ENCODE peak calls at places on chromosomes 6 and 20, in four cellular contexts. D, U, Z and T are unnamed samples.

GRCh38 chr6:108960601-108961000 is 112.4 kb downstream of the ARMC2 start:
- DNase-seq in D (no peak), U (no peak), Z (no peak), T (peak; percentile 35)

GRCh38 chr6:38944655-38945279 is 103.8 kb upstream of the GLP1R start:
- DNase-seq in U (no peak), Z (no peak), D (no peak), T (no peak)

GRCh38 chr20:56522311-56522710 is 2.2 kb upstream of the FAM209A start:
- DNase-seq in D (no peak), Z (no peak), U (no peak), T (no peak)

GRCh38 chr6:393391-394221 is 2.1 kb downstream of the IRF4 start:
- DNase-seq in D (no peak), U (peak; percentile 58), Z (no peak), T (no peak)

GRCh38 chr6:117195728-117196127 is 69.6 kb upstream of the VGLL2 start:
- DNase-seq in D (no peak), Z (no peak), U (peak; percentile 17), T (no peak)

GRCh38 chr6:5091646-5092045 is 6.5 kb downstream of the PPP1R3G start:
- DNase-seq in Z (no peak), U (no peak), D (no peak), T (no peak)

GRCh38 chr6:133542056-133542821 is 301.1 kb downstream of the EYA4 start:
- DNase-seq in U (no peak), Z (peak; percentile 19), D (no peak), T (peak; percentile 45)

GRCh38 chr20:25389381-25389857 is 1.2 kb downstream of the ABHD12 start:
- DNase-seq in D (no peak), U (peak; percentile 33), Z (peak; percentile 50), T (peak; percentile 41)

GRCh38 chr6:141562801-141563763 is 569.6 kb upstream of the GJE1 start:
- DNase-seq in Z (peak; percentile 95), D (peak; percentile 78), U (peak; percentile 78), T (peak; percentile 96)

GRCh38 chr6:31122803-31123706 is 2.8 kb upstream of the CDSN start:
- DNase-seq in D (no peak), U (no peak), Z (peak; percentile 71), T (peak; percentile 97)

GRCh38 chr6:112176175-112176574 is 78.2 kb downstream of the LAMA4 start:
- DNase-seq in Z (no peak), U (no peak), D (no peak), T (no peak)

GRCh38 chr6:112839525-112839961 is 492.4 kb downstream of the RFPL4B start:
- DNase-seq in U (no peak), Z (peak; percentile 77), D (no peak), T (peak; percentile 95)

GRCh38 chr6:53986165-53986720 is 125.0 kb upstream of the MLIP start:
- DNase-seq in D (peak; percentile 32), U (peak; percentile 72), Z (peak; percentile 77), T (peak; percentile 82)

GRCh38 chr6:11172501-11173337 is 59.7 kb downstream of the NEDD9 start:
- DNase-seq in Z (peak; percentile 53), U (peak; percentile 88), D (peak; percentile 73), T (peak; percentile 60)

GRCh38 chr6:97203343-97203742 is 79.7 kb downstream of the MMS22L start:
- DNase-seq in Z (no peak), D (no peak), U (no peak), T (no peak)

GRCh38 chr6:75775219-75775618 is 26.2 kb downstream of the MYO6 start:
- DNase-seq in D (no peak), U (no peak), Z (no peak), T (no peak)

GRCh38 chr20:52275243-52275817 is 83.8 kb upstream of the ZFP64 start:
- DNase-seq in D (no peak), Z (no peak), U (no peak), T (no peak)

GRCh38 chr6:138289739-138290138 is 71.4 kb upstream of the PBOV1 start:
- DNase-seq in Z (no peak), U (peak; percentile 60), D (no peak), T (no peak)

GRCh38 chr6:37930288-37931075 is 111.0 kb downstream of the ZFAND3 start:
- DNase-seq in Z (no peak), D (no peak), U (no peak), T (no peak)

GRCh38 chr20:21725892-21726291 is 20.4 kb downstream of the PAX1 start:
- DNase-seq in Z (no peak), D (no peak), U (peak; percentile 70), T (no peak)

GRCh38 chr20:23164176-23164601 is 78.1 kb upstream of the CD93 start:
- DNase-seq in Z (no peak), U (no peak), D (no peak), T (no peak)

GRCh38 chr6:17233531-17233930 is 47.6 kb upstream of the RBM24 start:
- DNase-seq in D (no peak), U (no peak), Z (peak; percentile 20), T (peak; percentile 3)

GRCh38 chr6:105120570-105120969 is 59.2 kb downstream of the POPDC3 start:
- DNase-seq in D (no peak), U (no peak), Z (no peak), T (no peak)

GRCh38 chr6:79525272-79526100 is 11.7 kb downstream of the LCA5 start:
- DNase-seq in Z (peak; percentile 46), U (peak; percentile 49), D (no peak), T (peak; percentile 76)

GRCh38 chr20:45771182-45771759 is 20.4 kb downstream of the WFDC3 start:
- DNase-seq in U (peak; percentile 90), D (peak; percentile 90), Z (peak; percentile 73), T (peak; percentile 78)

GRCh38 chr20:11375966-11376365 is 541.7 kb upstream of the BTBD3 start:
- DNase-seq in U (no peak), D (no peak), Z (no peak), T (no peak)

GRCh38 chr6:44278774-44279697 is 8.8 kb downstream of the TMEM151B start:
- DNase-seq in D (no peak), U (no peak), Z (no peak), T (no peak)

GRCh38 chr20:39706089-39706721 is 744.1 kb downstream of the DHX35 start:
- DNase-seq in U (no peak), D (no peak), Z (peak; percentile 33), T (no peak)

GRCh38 chr6:53464942-53465460 is 79.9 kb downstream of the GCLC start:
- DNase-seq in Z (no peak), U (no peak), D (no peak), T (no peak)

GRCh38 chr20:2652724-2653510 is 485 bp downstream of the NOP56 start:
- DNase-seq in U (peak; percentile 37), D (no peak), Z (peak; percentile 22), T (peak; percentile 7)

GRCh38 chr6:122200441-122200840 is 199.0 kb upstream of the HSF2 start:
- DNase-seq in U (no peak), D (no peak), Z (peak; percentile 51), T (no peak)

GRCh38 chr6:149093643-149094042 is 223.9 kb upstream of the TAB2 start:
- DNase-seq in U (no peak), Z (peak; percentile 79), D (no peak), T (peak; percentile 68)

GRCh38 chr20:3846740-3847418 is at the start of gene MAVS:
- DNase-seq in Z (peak; percentile 70), D (peak; percentile 82), U (peak; percentile 95), T (peak; percentile 74)

GRCh38 chr6:106716966-106717365 is 87.6 kb downstream of the QRSL1 start:
- DNase-seq in D (no peak), U (no peak), Z (no peak), T (no peak)

GRCh38 chr6:106710580-106710979 is 81.2 kb downstream of the QRSL1 start:
- DNase-seq in D (no peak), U (no peak), Z (no peak), T (no peak)

GRCh38 chr6:106715922-106716321 is 86.5 kb downstream of the QRSL1 start:
- DNase-seq in U (no peak), Z (no peak), D (no peak), T (no peak)
- H3K4me3 ChIP-seq in U (no peak overlapping the region), Z (no peak overlapping the region), D (no peak overlapping the region), T (no peak overlapping the region)

DNA sequence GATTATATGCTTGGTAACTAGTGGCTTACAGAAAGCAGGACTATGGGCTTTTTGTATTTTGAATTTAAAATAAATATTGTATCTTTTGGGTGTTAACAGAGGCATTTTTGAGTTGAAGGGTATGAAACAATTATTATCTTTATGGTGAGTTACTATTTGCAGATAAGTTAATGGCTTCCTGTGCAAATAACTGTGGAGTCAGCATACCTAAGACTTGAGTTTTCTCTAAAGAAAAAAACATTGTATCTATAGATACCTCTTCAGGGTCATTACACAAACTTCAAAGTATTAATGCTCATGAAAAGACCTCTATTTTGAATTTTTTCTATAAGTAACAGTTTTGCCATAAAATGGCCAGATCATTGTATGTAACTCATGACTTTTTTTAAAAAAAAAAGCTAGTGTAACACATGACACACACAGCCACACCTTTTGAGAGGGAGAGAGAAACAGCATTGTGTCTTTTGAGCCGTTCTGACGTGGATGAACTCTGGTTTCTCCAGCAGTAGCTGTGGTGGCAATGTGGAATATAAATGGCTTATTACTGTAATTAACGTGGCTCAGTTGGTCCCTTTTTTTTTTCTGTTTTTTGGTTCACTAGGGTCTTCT is 36.3 kb downstream of the PLEKHG1 start:
- DNase-seq in D (no peak), U (no peak), Z (no peak), T (no peak)
- H3K4me3 ChIP-seq in D (no peak overlapping the region), U (no peak overlapping the region), Z (no peak overlapping the region), T (no peak overlapping the region)

DNA sequence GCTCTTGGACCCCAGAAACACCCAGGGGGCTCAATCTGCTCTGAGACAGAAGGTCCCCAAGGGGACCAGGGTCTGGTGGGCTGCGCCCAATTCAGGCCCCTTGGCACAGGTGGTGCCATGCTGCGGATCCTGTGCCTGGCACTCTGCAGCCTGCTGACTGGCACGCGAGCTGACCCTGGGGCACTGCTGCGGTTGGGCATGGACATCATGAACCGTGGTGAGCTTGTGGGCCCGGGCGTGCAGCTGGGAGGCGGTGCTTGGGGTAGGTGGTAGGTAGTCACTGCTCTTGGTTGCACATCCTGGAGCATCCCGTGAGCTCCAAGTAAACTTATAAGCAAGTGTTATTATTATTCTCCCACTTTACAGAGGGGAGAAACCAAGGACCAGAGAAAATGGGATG is at the start of gene BPIFB6:
- DNase-seq in Z (no peak), D (no peak), U (no peak), T (no peak)
- H3K4me3 ChIP-seq in Z (no peak within 1 kb of the TSS), D (no peak within 1 kb of the TSS), U (no peak within 1 kb of the TSS), T (no peak within 1 kb of the TSS)

DNA sequence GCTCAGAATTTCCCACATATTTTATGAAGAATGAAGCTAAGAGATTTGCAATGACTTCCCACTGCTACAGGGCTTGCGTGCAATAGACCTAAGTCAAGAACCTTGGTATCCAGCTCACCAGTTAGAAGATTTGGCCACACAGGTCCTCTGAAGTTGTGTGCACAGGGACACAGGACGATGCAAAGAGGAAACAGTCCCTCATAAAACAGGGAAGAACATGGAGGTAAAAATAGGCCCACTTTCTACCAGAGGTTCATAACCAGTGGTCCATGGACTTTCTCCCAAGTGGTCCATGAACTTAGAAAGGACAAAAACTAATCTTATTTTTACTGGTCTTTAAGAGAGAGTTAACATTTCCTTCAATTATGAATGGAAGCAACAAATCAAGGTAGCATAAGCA is 1.3 kb downstream of the ZKSCAN4 start:
- DNase-seq in D (no peak), Z (no peak), U (no peak), T (no peak)
- H3K4me3 ChIP-seq in D (peak overlapping the region; percentile 82), Z (peak overlapping the region; percentile 87), U (peak overlapping the region; percentile 93), T (peak overlapping the region; percentile 80)

GRCh38 chr6:119856136-119856535 is 506.6 kb upstream of the MAN1A1 start:
- DNase-seq in D (no peak), U (no peak), Z (peak; percentile 32), T (no peak)
- H3K4me3 ChIP-seq in D (no peak overlapping the region), U (no peak overlapping the region), Z (peak overlapping the region; percentile 12), T (peak overlapping the region; percentile 6)